ENCODE peak calls at places on chromosomes 1 and 21, in four cellular contexts. A, Q, F and U are unnamed samples.
A peak's percentile ranks its signal among the peaks of the same experiment; 100 is the strongest.

GRCh38 chr1:245788269-245788668 is 633.5 kb downstream of the KIF26B start:
- DNase-seq in Q (no peak), A (no peak), F (peak; percentile 99), U (no peak)

GRCh38 chr1:107525146-107525545 is 384.3 kb downstream of the NTNG1 start:
- DNase-seq in A (no peak), F (peak; percentile 41), Q (no peak), U (no peak)

GRCh38 chr1:62040450-62040849 is 154.2 kb upstream of the L1TD1 start:
- DNase-seq in Q (no peak), F (no peak), A (no peak), U (no peak)

GRCh38 chr1:204213668-204214662 is at the start of gene GOLT1A:
- DNase-seq in Q (peak; percentile 91), A (no peak), F (peak; percentile 79), U (peak; percentile 34)

GRCh38 chr1:98276514-98276913 is 355.7 kb upstream of the DPYD start:
- DNase-seq in F (no peak), A (no peak), Q (no peak), U (no peak)

GRCh38 chr1:169049258-169049936 is 57.1 kb upstream of the ATP1B1 start:
- DNase-seq in Q (no peak), F (peak; percentile 6), A (no peak), U (no peak)

GRCh38 chr1:207951652-207952051 is 40.7 kb upstream of the CD34 start:
- DNase-seq in A (no peak), F (no peak), Q (no peak), U (no peak)

GRCh38 chr1:41861509-41862410 is 57.0 kb downstream of the HIVEP3 start:
- DNase-seq in A (no peak), Q (no peak), F (peak; percentile 60), U (no peak)

GRCh38 chr1:22388666-22389455 is 62.8 kb upstream of the ZBTB40 start:
- DNase-seq in Q (no peak), A (no peak), F (peak; percentile 33), U (no peak)

GRCh38 chr21:37874904-37875780 is 41.1 kb downstream of the KCNJ6 start:
- DNase-seq in F (no peak), Q (no peak), A (no peak), U (no peak)

GRCh38 chr1:232620356-232620841 is 9.5 kb downstream of the SIPA1L2 start:
- DNase-seq in Q (no peak), A (no peak), F (peak; percentile 81), U (no peak)

GRCh38 chr1:234619794-234620247 is 9.8 kb upstream of the IRF2BP2 start:
- DNase-seq in F (no peak), A (no peak), Q (no peak), U (no peak)

GRCh38 chr1:53346007-53346813 is 18.3 kb upstream of the LRP8 start:
- DNase-seq in Q (peak; percentile 17), F (no peak), A (peak; percentile 9), U (no peak)

GRCh38 chr1:41516168-41516961 is 31.9 kb upstream of the EDN2 start:
- DNase-seq in F (peak; percentile 77), Q (peak; percentile 95), A (peak; percentile 82), U (peak; percentile 74)

GRCh38 chr1:23210351-23210785 is 6.9 kb downstream of the HTR1D start:
- DNase-seq in Q (no peak), F (no peak), A (no peak), U (no peak)

GRCh38 chr1:227773558-227773957 is 38.3 kb downstream of the SNAP47 start:
- DNase-seq in F (no peak), Q (no peak), A (no peak), U (no peak)

GRCh38 chr1:208189183-208189582 is 55.0 kb downstream of the PLXNA2 start:
- DNase-seq in F (no peak), A (no peak), Q (no peak), U (no peak)

GRCh38 chr1:241605146-241605805 is 34.9 kb downstream of the CHML start:
- DNase-seq in F (no peak), A (no peak), Q (no peak), U (no peak)

GRCh38 chr1:19384113-19384512 is 72.0 kb downstream of the SLC66A1 start:
- DNase-seq in A (no peak), F (peak; percentile 41), Q (no peak), U (no peak)

GRCh38 chr1:42860339-42861013 is 14.1 kb downstream of the ZNF691 start:
- DNase-seq in F (no peak), Q (no peak), A (no peak), U (no peak)

GRCh38 chr1:49185455-49185980 is 408.8 kb upstream of the BEND5 start:
- DNase-seq in F (no peak), A (no peak), Q (no peak), U (no peak)

GRCh38 chr21:34509151-34509550 is 2.9 kb downstream of the KCNE1 start:
- DNase-seq in Q (no peak), F (no peak), A (no peak), U (no peak)
- TF ChIP-seq CTCF in Q (no peak), F (peak; percentile 12), A (no peak), U (no peak)

DNA sequence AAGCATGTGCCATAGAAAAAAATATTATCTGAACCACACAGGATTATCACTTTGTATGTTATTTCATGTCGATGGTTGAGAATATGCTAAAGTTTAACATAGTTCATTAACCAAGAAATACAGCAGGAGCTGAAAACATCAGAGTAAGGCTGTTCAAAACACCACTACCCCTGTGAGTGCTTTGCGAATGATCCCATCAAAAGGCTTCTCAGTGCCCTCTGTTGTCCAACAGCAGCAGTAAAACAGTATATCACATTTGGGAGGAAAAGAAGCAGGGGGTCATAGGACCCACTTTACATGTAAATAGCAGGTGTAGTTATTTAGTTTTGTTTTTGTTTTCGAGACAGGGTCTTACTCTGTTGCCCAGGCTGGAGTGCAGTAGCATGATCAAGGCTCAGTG is 289.4 kb upstream of the FMN2 start:
- DNase-seq in F (no peak), A (no peak), Q (no peak), U (no peak)
- TF ChIP-seq CTCF in F (no peak), A (no peak), Q (no peak), U (no peak)

DNA sequence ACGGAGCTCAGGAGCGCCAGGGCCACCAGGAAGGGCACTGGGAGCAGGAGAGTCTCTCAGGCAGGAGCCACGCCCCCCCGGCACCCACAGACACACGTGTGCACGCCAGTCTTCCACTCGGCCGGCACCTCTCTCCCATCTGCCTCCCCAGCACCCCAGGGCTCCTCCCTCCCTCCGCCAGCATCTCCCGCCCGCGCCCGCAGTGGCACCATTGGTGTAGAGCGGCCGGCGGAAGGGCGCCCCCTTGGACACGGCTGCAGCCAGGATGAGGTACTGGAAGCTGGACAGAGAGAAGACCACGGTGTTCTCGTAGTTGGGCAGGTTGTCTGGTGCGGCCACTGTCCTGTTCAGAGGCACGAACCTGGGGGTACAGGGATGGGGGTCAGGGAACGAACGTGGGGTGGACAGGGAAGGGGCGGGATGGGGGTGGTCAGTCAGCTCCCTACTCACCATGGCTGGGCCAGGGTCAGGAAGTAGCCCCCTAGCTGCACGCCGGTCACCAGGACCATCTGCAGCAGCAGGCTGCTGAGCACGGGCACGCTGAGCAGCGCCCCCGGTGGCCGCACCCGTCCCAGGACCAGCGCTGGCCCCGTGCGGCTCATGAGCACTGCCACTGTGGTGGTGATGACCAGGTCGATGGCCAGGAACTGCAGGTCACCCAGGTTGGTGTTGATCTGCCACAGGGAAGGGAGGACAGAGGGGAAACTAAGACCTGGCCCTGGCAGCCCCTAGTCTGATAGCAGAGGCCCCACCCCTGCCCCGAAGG is 6.4 kb upstream of the MFAP2 start:
- DNase-seq in F (no peak), Q (no peak), A (no peak), U (no peak)
- TF ChIP-seq CTCF in F (peak; percentile 28), Q (no peak), A (peak; percentile 39), U (no peak)

DNA sequence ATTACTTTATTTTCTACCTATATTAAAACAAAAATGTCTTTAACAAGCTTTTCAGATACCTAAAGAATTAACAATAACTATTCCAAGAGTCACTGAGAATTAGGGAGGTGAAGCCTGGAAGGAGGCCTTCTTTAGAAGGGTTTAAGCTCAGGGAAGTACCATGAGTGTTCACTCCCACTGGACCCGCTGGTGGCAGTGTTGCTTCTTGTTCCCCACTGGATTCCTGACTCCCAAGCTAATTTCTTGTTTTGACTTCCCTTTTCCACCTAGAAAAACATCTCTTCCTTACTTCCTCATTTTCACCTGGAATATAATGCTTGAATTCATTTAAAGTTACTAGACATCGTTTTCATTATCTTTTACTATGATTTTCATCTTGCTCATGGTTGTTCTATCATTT is 264.2 kb downstream of the HMCN1 start:
- DNase-seq in A (no peak), F (no peak), Q (no peak), U (no peak)
- TF ChIP-seq CTCF in A (no peak), F (peak; percentile 3), Q (no peak), U (no peak)